ENCODE peak calls at places on chromosomes 7 and 10, in four cellular contexts. V, F, M and G are unnamed samples.

GRCh38 chr7:105352018-105352612 is 36.6 kb downstream of the SRPK2 start:
- DNase-seq in M (peak), F (peak), V (peak), G (no peak)

GRCh38 chr10:113073549-113074189 is 123.6 kb downstream of the TCF7L2 start:
- DNase-seq in F (peak), V (peak), M (peak), G (no peak)

GRCh38 chr7:102457352-102457924 is 7.2 kb downstream of the ALKBH4 start:
- DNase-seq in V (no peak), F (no peak), M (no peak), G (no peak)

GRCh38 chr10:71484352-71484751 is 87.6 kb downstream of the CDH23 start:
- DNase-seq in F (no peak), M (no peak), V (no peak), G (no peak)

GRCh38 chr7:43905209-43905946 is 1.0 kb downstream of the URGCP start:
- DNase-seq in M (peak), V (peak), F (peak), G (no peak)

GRCh38 chr10:125144693-125145623 is 15.4 kb downstream of the CTBP2 start:
- DNase-seq in V (peak), M (peak), F (peak), G (no peak)

GRCh38 chr10:16183989-16184643 is 252.7 kb upstream of the PTER start:
- DNase-seq in F (no peak), M (no peak), V (no peak), G (no peak)

GRCh38 chr10:36634916-36635315 is 490.5 kb upstream of the ANKRD30A start:
- DNase-seq in F (peak), M (no peak), V (peak), G (no peak)

GRCh38 chr10:103244663-103245271 is 920 bp upstream of the RPEL1 start:
- DNase-seq in F (peak), M (peak), V (peak), G (peak)

GRCh38 chr7:141946874-141947273 is at the start of gene CLEC5A:
- DNase-seq in V (no peak), F (no peak), M (no peak), G (no peak)

GRCh38 chr10:69045441-69046300 is 42.2 kb upstream of the SRGN start:
- DNase-seq in F (peak), M (no peak), V (peak), G (no peak)

GRCh38 chr7:39130740-39131538 is 153.2 kb downstream of the POU6F2 start:
- DNase-seq in M (peak), F (no peak), V (no peak), G (no peak)

GRCh38 chr10:100551733-100552132 is 16.0 kb downstream of the HIF1AN start:
- DNase-seq in M (no peak), F (no peak), V (no peak), G (no peak)

GRCh38 chr10:79483948-79484347 is 28.4 kb upstream of the EIF5AL1 start:
- DNase-seq in M (no peak), F (peak), V (peak), G (no peak)

GRCh38 chr10:80894339-80894791 is 356.7 kb downstream of the SH2D4B start:
- DNase-seq in V (no peak), F (no peak), M (no peak), G (no peak)

GRCh38 chr10:4807803-4808507 is 18.1 kb upstream of the AKR1E2 start:
- DNase-seq in F (peak), V (peak), M (no peak), G (no peak)

GRCh38 chr10:8104005-8104404 is 49.5 kb downstream of the GATA3 start:
- DNase-seq in V (no peak), M (no peak), F (no peak), G (no peak)

GRCh38 chr10:3500408-3500856 is 284.6 kb downstream of the KLF6 start:
- DNase-seq in F (peak), V (peak), M (peak), G (no peak)

GRCh38 chr7:89002942-89003618 is 207.5 kb upstream of the TEX47 start:
- DNase-seq in V (no peak), F (no peak), M (no peak), G (no peak)

GRCh38 chr10:126618466-126618865 is 52.0 kb downstream of the C10orf90 start:
- DNase-seq in M (no peak), F (peak), V (peak), G (no peak)

GRCh38 chr10:91051834-91052233 is 130.9 kb upstream of the ANKRD1 start:
- DNase-seq in V (peak), M (peak), F (peak), G (no peak)

GRCh38 chr10:34994565-34995142 is 95.5 kb downstream of the CUL2 start:
- DNase-seq in V (peak), M (peak), F (peak), G (peak)

GRCh38 chr10:48790740-48791044 is 106.0 kb downstream of the WDFY4 start:
- DNase-seq in F (no peak), M (no peak), V (no peak), G (no peak)

GRCh38 chr10:25805986-25806385 is 128.0 kb upstream of the MYO3A start:
- DNase-seq in F (no peak), M (no peak), V (no peak), G (no peak)

GRCh38 chr7:3154881-3155494 is 111.3 kb upstream of the CARD11 start:
- DNase-seq in M (peak), V (peak), F (peak), G (no peak)
- TF ChIP-seq CTCF in M (peak), V (peak), F (peak), G (peak)

GRCh38 chr7:17646181-17646956 is 293.9 kb downstream of the SNX13 start:
- DNase-seq in F (peak), M (no peak), V (peak), G (no peak)
- TF ChIP-seq CTCF in F (peak), M (peak), V (peak), G (peak)

GRCh38 chr7:26278769-26279168 is 12.9 kb upstream of the SNX10 start:
- DNase-seq in M (no peak), F (peak), V (peak), G (no peak)
- TF ChIP-seq CTCF in M (no peak), F (no peak), V (peak), G (peak)

DNA sequence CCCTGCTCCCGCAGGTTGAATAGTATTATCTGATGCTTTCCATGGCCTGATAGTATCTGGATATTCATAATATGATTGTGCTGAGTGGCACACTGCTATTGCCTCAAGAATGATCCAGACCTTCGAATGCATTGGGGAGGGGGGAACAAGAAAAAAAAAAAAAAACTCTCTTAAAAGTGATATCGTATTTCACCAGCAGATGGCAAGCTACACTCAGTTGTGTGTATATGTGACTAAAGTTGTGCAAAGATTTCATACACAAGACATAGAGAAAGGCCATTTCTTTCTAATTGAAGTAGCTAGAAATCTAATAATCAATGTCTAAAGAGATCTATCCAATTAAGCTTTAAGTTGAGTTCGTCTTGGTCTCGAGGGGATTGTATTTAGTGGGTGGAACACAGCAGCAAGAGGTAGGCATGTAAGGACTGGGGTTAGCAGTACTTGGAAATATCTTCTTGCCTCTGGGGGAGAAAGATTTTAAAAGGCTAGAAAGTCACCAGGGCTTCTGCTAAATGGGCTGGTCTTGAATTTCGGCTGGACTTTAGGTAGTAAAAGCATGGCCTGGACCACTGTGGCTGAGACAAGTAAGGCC is 15.3 kb downstream of the SFRP4 start:
- DNase-seq in F (peak), M (no peak), V (peak), G (no peak)
- TF ChIP-seq CTCF in F (peak), M (peak), V (peak), G (peak)

DNA sequence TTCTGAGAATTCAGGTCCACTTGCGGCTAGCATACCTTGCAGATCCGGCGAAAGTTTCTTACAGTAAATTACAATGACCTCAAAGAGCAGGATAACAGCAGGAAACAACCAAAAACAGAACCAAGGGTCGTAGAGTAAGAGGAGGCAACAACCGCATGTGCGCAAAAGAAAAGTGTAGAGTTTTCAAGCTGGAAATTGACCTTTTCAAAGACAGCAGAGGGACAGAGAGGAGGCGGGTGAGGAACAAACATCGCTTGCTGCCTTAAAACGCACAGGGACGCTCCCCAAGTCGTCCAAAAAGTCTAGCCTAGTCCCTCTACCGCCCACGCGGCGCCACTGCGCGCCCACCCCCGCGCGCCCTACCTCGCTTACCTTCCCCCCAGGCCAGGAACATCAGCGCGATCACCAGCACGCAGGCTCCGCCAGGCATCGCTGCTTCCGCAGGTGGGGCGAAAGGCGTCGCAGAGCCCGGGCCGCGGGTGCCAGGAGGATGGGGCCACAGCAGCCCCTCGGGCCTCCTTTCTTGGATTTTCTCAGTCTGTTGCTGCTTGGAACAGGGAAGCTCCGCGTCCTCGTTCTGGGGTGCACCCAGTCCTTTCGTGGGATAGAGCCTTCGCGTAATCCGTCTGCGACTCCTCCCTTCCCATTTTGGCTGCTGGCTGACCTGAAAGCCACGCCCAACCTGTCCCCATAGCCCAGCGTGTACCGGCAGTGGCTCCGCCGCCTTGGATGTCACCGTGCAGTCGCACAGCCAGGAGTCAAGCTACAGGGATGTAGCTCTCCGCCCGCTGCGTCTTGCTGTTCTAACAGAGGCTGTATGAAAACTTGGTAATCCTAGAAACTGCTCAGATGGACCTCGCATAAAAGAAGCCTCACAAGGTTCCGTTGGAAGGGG is at the start of gene VWDE:
- DNase-seq in M (peak), F (peak), V (no peak), G (no peak)
- TF ChIP-seq CTCF in M (no peak), F (no peak), V (no peak), G (no peak)

GRCh38 chr7:101171442-101171837 is 6.1 kb upstream of the VGF start:
- DNase-seq in M (no peak), F (no peak), V (no peak), G (no peak)

GRCh38 chr7:101172854-101173751 is 7.0 kb downstream of the NAT16 start:
- DNase-seq in V (peak), M (peak), F (peak), G (no peak)

GRCh38 chr7:101170617-101171441 is 5.5 kb upstream of the VGF start:
- DNase-seq in V (no peak), F (no peak), M (no peak), G (no peak)

GRCh38 chr7:101173752-101174244 is 6.3 kb downstream of the NAT16 start:
- DNase-seq in M (no peak), F (no peak), V (no peak), G (no peak)

GRCh38 chr7:101172005-101172853 is 6.9 kb upstream of the VGF start:
- DNase-seq in F (no peak), M (peak), V (no peak), G (no peak)
- TF ChIP-seq CTCF in F (no peak), M (no peak), V (no peak), G (no peak)